ENCODE peak calls at places on chromosomes 12 and 14, in seven cellular contexts. D, O, Q, A, Z, I and N are unnamed samples.

GRCh38 chr12:46071335-46071734 is 81.0 kb upstream of the SCAF11 start:
- DNase-seq in D (no peak), O (no peak), Q (no peak), A (no peak), Z (no peak), I (no peak), N (no peak)

GRCh38 chr12:95943231-95943842 is at the start of gene AMDHD1:
- DNase-seq in D (peak), O (peak), Q (peak), A (no peak), Z (peak), I (peak), N (peak)

GRCh38 chr12:119181202-119181601 is 2.5 kb downstream of the HSPB8 start:
- DNase-seq in D (no peak), O (no peak), Q (no peak), A (no peak), Z (no peak), I (no peak), N (no peak)

GRCh38 chr14:104932676-104933631 is 8.3 kb downstream of the PLD4 start:
- DNase-seq in D (peak), O (peak), Q (peak), A (no peak), Z (peak), I (peak), N (peak)

GRCh38 chr12:53806689-53807088 is 54.9 kb upstream of the CISTR start:
- DNase-seq in D (no peak), O (no peak), Q (peak), A (no peak), Z (no peak), I (no peak), N (no peak)

GRCh38 chr12:93921511-93921910 is 226.9 kb upstream of the PLXNC1 start:
- DNase-seq in D (no peak), O (no peak), Q (no peak), A (no peak), Z (no peak), I (no peak), N (no peak)

GRCh38 chr12:93468008-93468371 is 676 bp downstream of the MRPL42 start:
- DNase-seq in D (no peak), O (no peak), Q (no peak), A (no peak), Z (no peak), I (no peak), N (no peak)

GRCh38 chr14:85554106-85554505 is 24.2 kb downstream of the FLRT2 start:
- DNase-seq in D (no peak), O (no peak), Q (peak), A (no peak), Z (no peak), I (no peak), N (no peak)

GRCh38 chr14:104082807-104083206 is 2.7 kb upstream of the ASPG start:
- DNase-seq in D (peak), O (peak), Q (no peak), A (no peak), Z (peak), I (peak), N (peak)

GRCh38 chr14:22607291-22607690 is 9.2 kb downstream of the ABHD4 start:
- DNase-seq in D (no peak), O (no peak), Q (peak), A (no peak), Z (no peak), I (no peak), N (no peak)
- TF ChIP-seq POLR2A in D (no peak), O (no peak), Q (no peak), A (no peak), Z (no peak), I (no peak), N (no peak)

GRCh38 chr14:101221549-101222160 is 318.1 kb upstream of the RTL1 start:
- DNase-seq in D (no peak), O (no peak), Q (no peak), A (no peak), Z (no peak), I (no peak), N (no peak)

GRCh38 chr14:101224356-101225115 is 321.0 kb upstream of the RTL1 start:
- DNase-seq in D (no peak), O (peak), Q (no peak), A (no peak), Z (no peak), I (no peak), N (no peak)

GRCh38 chr14:101222362-101223090 is 319.0 kb upstream of the RTL1 start:
- DNase-seq in D (no peak), O (no peak), Q (no peak), A (no peak), Z (no peak), I (no peak), N (no peak)

GRCh38 chr14:101223561-101224162 is 320.1 kb upstream of the RTL1 start:
- DNase-seq in D (no peak), O (no peak), Q (no peak), A (no peak), Z (no peak), I (no peak), N (no peak)

GRCh38 chr14:101223147-101223546 is 319.6 kb upstream of the RTL1 start:
- DNase-seq in D (no peak), O (no peak), Q (no peak), A (no peak), Z (no peak), I (no peak), N (no peak)
- TF ChIP-seq POLR2A in D (no peak), O (no peak), Q (no peak), A (no peak), Z (no peak), I (no peak), N (no peak)

DNA sequence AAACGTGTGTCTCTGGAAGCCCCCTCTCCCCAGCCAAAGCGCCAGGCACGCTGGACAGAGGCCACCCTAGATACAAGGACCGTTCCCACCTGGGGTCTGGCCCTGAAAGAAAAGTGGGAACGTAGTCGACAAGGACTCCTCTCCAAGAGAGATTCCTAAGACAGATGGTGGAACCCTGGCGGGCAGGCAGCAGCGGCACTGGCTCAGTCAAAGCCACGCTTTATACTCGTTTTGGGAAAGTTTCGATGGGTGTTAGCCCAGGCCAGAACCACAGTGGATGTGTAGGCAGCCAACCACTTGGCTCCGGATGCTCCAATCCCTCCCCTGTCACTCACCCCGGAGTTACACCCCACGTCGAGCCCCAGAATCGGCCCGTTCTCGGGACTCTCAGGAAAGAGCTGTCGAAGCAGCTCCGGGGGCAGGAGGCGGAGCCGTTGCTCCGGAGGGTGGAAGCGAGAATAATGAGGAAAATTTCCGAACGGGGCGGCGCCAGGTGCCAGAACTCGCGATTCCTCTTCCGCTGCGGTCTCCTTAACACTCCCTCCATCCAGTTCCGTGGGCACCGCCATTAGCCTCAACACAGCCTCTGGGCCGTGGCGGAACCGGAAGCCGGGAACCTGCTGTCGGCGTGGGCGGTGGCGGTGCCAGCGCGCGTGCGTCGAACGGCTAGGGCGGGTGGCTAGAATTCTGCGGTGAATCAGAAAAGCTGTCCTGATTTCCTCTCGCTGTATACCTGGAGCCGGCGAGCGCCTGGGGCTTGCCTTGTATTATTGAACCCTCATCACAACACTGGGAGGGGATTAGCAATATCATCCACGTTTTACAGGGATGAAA is at the start of gene BCDIN3D:
- DNase-seq in D (peak), O (peak), Q (peak), A (peak), Z (peak), I (peak), N (peak)
- TF ChIP-seq POLR2A in D (no peak), O (peak), Q (peak), A (peak), Z (peak), I (no peak), N (peak)

GRCh38 chr14:64873506-64874220 is 6.0 kb downstream of the SPTB start:
- DNase-seq in D (no peak), O (no peak), Q (peak), A (no peak), Z (no peak), I (no peak), N (no peak)

GRCh38 chr14:64867182-64867581 is 12.5 kb downstream of the SPTB start:
- DNase-seq in D (no peak), O (no peak), Q (no peak), A (no peak), Z (no peak), I (no peak), N (no peak)

GRCh38 chr14:64870160-64870559 is 9.5 kb downstream of the SPTB start:
- DNase-seq in D (no peak), O (no peak), Q (no peak), A (no peak), Z (no peak), I (no peak), N (no peak)

GRCh38 chr14:64875350-64875749 is 4.4 kb downstream of the SPTB start:
- DNase-seq in D (no peak), O (no peak), Q (no peak), A (no peak), Z (no peak), I (no peak), N (no peak)

DNA sequence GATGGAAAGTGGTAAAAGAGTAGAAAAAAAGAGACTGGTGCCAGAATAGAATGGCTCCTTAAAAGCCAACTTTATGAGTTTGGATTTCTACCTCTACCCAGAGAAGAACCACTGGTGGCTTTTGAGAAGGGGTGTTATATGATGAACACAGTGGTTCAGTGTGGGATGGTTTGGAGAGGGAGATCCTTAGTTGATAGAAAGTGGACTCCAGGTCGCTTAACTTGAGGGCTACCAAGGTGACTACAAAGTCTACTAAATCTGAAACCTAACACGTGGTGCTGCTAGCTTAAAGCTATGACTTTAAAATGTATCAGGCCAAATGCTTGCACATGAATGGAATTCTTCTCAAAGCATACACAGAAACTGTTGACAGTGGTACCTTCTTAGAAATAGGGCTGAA is 8.4 kb downstream of the SPTB start:
- DNase-seq in D (no peak), O (no peak), Q (no peak), A (no peak), Z (no peak), I (no peak), N (no peak)
- TF ChIP-seq POLR2A in D (no peak), O (no peak), Q (no peak), A (no peak), Z (no peak), I (no peak), N (no peak)

GRCh38 chr14:65334765-65335411 is 77.6 kb upstream of the FUT8 start:
- DNase-seq in D (peak), O (no peak), Q (no peak), A (no peak), Z (no peak), I (no peak), N (no peak)
- TF ChIP-seq POLR2A in D (no peak), O (no peak), Q (no peak), A (no peak), Z (no peak), I (no peak), N (no peak)

DNA sequence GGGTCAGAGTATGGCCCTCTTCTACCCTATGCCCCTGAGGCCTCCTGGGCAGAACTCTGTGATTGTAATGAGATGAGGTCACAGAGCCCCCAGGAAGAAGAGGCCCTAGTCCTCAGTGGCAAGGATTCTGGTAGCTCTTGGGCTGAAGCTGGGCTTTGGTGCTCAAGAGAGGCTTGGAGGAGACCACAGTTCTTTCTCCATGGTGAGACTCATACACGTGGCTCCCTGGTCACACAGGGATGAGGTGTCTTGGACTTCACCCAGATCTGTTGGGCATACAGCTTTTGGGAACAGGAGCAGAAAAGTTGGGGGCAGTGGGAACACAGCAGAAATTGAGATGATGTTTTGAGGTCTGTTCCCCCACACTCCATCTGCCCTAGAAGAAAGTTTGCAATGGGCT is at the start of gene KRT86:
- DNase-seq in D (peak), O (no peak), Q (no peak), A (no peak), Z (no peak), I (no peak), N (no peak)
- TF ChIP-seq POLR2A in D (no peak), O (no peak), Q (no peak), A (no peak), Z (no peak), I (no peak), N (no peak)

DNA sequence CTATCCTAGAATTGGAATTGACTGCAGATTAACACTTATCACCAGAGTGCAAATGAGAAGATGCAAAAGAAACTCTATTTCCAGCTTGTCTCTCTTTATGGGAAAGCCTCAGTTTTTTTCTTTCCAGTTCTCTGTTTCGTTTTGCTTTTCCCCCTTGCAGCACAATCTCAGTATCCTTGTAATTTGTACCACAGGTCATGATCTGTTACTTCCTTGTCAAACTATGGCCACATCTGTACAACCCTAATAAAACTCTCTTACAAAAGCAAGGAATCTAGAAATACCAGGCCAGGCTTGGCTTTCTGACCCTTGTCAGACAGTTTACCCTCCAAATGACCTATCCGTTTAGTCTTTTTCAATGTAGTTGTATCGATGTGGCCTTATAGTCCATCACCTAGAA is 33.9 kb downstream of the MYBPC1 start:
- DNase-seq in D (no peak), O (no peak), Q (no peak), A (no peak), Z (no peak), I (no peak), N (no peak)
- TF ChIP-seq POLR2A in D (no peak), O (no peak), Q (no peak), A (no peak), Z (no peak), I (no peak), N (no peak)

GRCh38 chr12:70606001-70606400 is 31.2 kb downstream of the PTPRB start:
- DNase-seq in D (no peak), O (no peak), Q (peak), A (no peak), Z (no peak), I (no peak), N (no peak)

GRCh38 chr12:70608184-70608583 is 29.0 kb downstream of the PTPRB start:
- DNase-seq in D (no peak), O (no peak), Q (no peak), A (no peak), Z (no peak), I (no peak), N (no peak)

GRCh38 chr12:70609203-70609602 is 28.0 kb downstream of the PTPRB start:
- DNase-seq in D (no peak), O (no peak), Q (no peak), A (no peak), Z (no peak), I (no peak), N (no peak)

GRCh38 chr12:70607107-70607506 is 30.1 kb downstream of the PTPRB start:
- DNase-seq in D (no peak), O (no peak), Q (no peak), A (no peak), Z (no peak), I (no peak), N (no peak)

GRCh38 chr12:70609739-70610491 is 27.3 kb downstream of the PTPRB start:
- DNase-seq in D (peak), O (peak), Q (no peak), A (no peak), Z (peak), I (peak), N (peak)
- TF ChIP-seq POLR2A in D (no peak), O (no peak), Q (no peak), A (peak), Z (no peak), I (no peak), N (no peak)

GRCh38 chr14:34035934-34036250 is 85.0 kb upstream of the EGLN3 start:
- DNase-seq in D (no peak), O (no peak), Q (no peak), A (no peak), Z (no peak), I (no peak), N (no peak)

GRCh38 chr14:34034447-34035176 is 83.7 kb upstream of the EGLN3 start:
- DNase-seq in D (no peak), O (no peak), Q (no peak), A (no peak), Z (no peak), I (no peak), N (no peak)

GRCh38 chr14:34036319-34036761 is 85.5 kb upstream of the EGLN3 start:
- DNase-seq in D (no peak), O (no peak), Q (no peak), A (no peak), Z (no peak), I (no peak), N (no peak)

GRCh38 chr14:34032720-34033119 is 81.8 kb upstream of the EGLN3 start:
- DNase-seq in D (no peak), O (no peak), Q (no peak), A (no peak), Z (no peak), I (no peak), N (no peak)

GRCh38 chr14:34035177-34035933 is 84.5 kb upstream of the EGLN3 start:
- DNase-seq in D (peak), O (no peak), Q (no peak), A (no peak), Z (peak), I (peak), N (peak)
- TF ChIP-seq POLR2A in D (no peak), O (no peak), Q (no peak), A (no peak), Z (no peak), I (no peak), N (no peak)